ENCODE peak calls at places on chromosomes 16 and 17, in ten cellular contexts. W is upper lobe of right lung, P is aorta, J is HEK293T, Y is cortex of kidney, Q is A549, V is RCC 7860, D is GM03348, T is keratinocyte, C is pancreas. X is an unnamed sample.

GRCh38 chr17:11950771-11951519 is 46.3 kb downstream of the ZNF18 start:
- DNase-seq in Q (no peak), D (peak), V (no peak), W (no peak), T (no peak), Y (no peak), J (no peak), P (no peak), C (no peak), X (no peak)

GRCh38 chr16:63005356-63005755 is 969.1 kb upstream of the CDH8 start:
- DNase-seq in Y (no peak), C (no peak), J (no peak), D (no peak), W (no peak), P (no peak), T (no peak), V (no peak), Q (no peak), X (no peak)

GRCh38 chr16:28543072-28543471 is 4.3 kb upstream of the NUPR1 start:
- DNase-seq in Q (no peak), T (no peak), C (no peak), J (no peak), V (no peak), Y (no peak), D (no peak), W (peak), P (peak), X (no peak)

GRCh38 chr17:58755577-58756245 is at the start of gene PPM1E:
- DNase-seq in T (no peak), J (peak), D (peak), W (peak), C (peak), Q (peak), P (peak), Y (no peak), V (no peak), X (peak)

GRCh38 chr16:67942200-67942509 is 1.8 kb downstream of the LCAT start:
- DNase-seq in J (peak), V (no peak), W (no peak), P (no peak), Y (no peak), D (peak), C (no peak), Q (peak), T (no peak), X (no peak)

GRCh38 chr16:50153648-50154368 is 702 bp downstream of the TENT4B start:
- DNase-seq in Y (no peak), W (peak), T (no peak), V (no peak), C (no peak), P (peak), J (peak), Q (no peak), D (peak), X (peak)

GRCh38 chr16:27301236-27301861 is 12.4 kb upstream of the IL4R start:
- DNase-seq in C (no peak), J (no peak), W (no peak), T (no peak), D (no peak), Q (no peak), P (no peak), Y (no peak), V (no peak), X (no peak)

GRCh38 chr17:49996495-49997255 is 1.7 kb upstream of the DLX3 start:
- DNase-seq in D (peak), C (peak), Q (peak), T (no peak), V (no peak), W (peak), P (peak), Y (no peak), J (peak), X (peak)

GRCh38 chr17:21399476-21400203 is 23.5 kb downstream of the KCNJ12 start:
- DNase-seq in Y (no peak), D (no peak), Q (no peak), J (no peak), V (no peak), T (no peak), W (no peak), P (no peak), C (no peak), X (no peak)

GRCh38 chr17:73798111-73798748 is 154.0 kb upstream of the SDK2 start:
- DNase-seq in J (no peak), V (peak), C (peak), W (no peak), T (peak), P (no peak), Q (peak), D (peak), Y (no peak), X (peak)

GRCh38 chr17:56581635-56582605 is 11.6 kb upstream of the NOG start:
- DNase-seq in T (no peak), J (no peak), C (no peak), D (no peak), P (no peak), Y (no peak), W (no peak), Q (no peak), V (no peak), X (no peak)

GRCh38 chr17:70168044-70168978 is 1.0 kb upstream of the KCNJ2 start:
- DNase-seq in D (peak), P (peak), T (no peak), C (peak), Y (no peak), J (peak), W (peak), Q (peak), V (peak), X (peak)

GRCh38 chr17:3032258-3033247 is 30.9 kb downstream of the OR1D5 start:
- DNase-seq in C (peak), Q (no peak), P (no peak), W (peak), Y (no peak), J (no peak), T (no peak), V (no peak), D (no peak), X (no peak)

X was measured in right lobe of liver.